ENCODE peak calls at places on chromosomes 6 and 20, in ten cellular contexts. B is HCT116; Y is CD4-positive, alpha-beta memory T cell; G is stimulated activated CD4-positive, alpha-beta T cell treated with anti-CD3 and anti-CD28 coated beads, Interleukin-12 subunit alpha, Interleukin-12 subunit beta, amount 100 ng/mL, for 4 hours; K is left cardiac atrium; V is NB4; H is transverse colon; J is hepatic stellate cell; M is upper lobe of right lung; O is iPS-NIHi11. E is an unnamed sample.

GRCh38 chr20:61056627-61057312 is 195.3 kb upstream of the CDH4 start:
- DNase-seq in B (no peak), Y (no peak), G (no peak), K (no peak), V (no peak), H (no peak), J (no peak), M (no peak), O (no peak), E (no peak)

GRCh38 chr6:147126618-147127022 is 77.6 kb upstream of the STXBP5 start:
- DNase-seq in B (no peak), Y (no peak), G (no peak), K (no peak), V (no peak), H (no peak), J (no peak), M (no peak), O (no peak), E (no peak)

GRCh38 chr6:6927437-6928361 is 180.1 kb upstream of the RREB1 start:
- DNase-seq in B (no peak), Y (no peak), G (no peak), K (peak; percentile 41), V (peak; percentile 93), H (no peak), J (no peak), M (peak; percentile 78), O (peak; percentile 47), E (no peak)

GRCh38 chr20:43942661-43943285 is 28.1 kb downstream of the TOX2 start:
- DNase-seq in B (peak; percentile 21), Y (peak; percentile 46), G (no peak), K (no peak), V (peak; percentile 90), H (no peak), J (peak; percentile 83), M (no peak), O (no peak), E (no peak)

GRCh38 chr6:20564777-20565176 is 30.5 kb downstream of the CDKAL1 start:
- DNase-seq in B (no peak), Y (no peak), G (no peak), K (no peak), V (peak; percentile 41), H (no peak), J (no peak), M (no peak), O (no peak), E (no peak)

GRCh38 chr20:50467618-50468373 is 42.4 kb upstream of the PTPN1 start:
- DNase-seq in B (peak; percentile 73), Y (peak; percentile 39), G (peak; percentile 12), K (peak; percentile 44), V (peak; percentile 55), H (no peak), J (peak; percentile 66), M (no peak), O (peak; percentile 67), E (peak; percentile 65)

GRCh38 chr20:32010666-32011065 is 428 bp downstream of the CCM2L start:
- DNase-seq in B (no peak), Y (no peak), G (no peak), K (no peak), V (no peak), H (no peak), J (no peak), M (no peak), O (no peak), E (no peak)

GRCh38 chr6:130647221-130647620 is 180.0 kb upstream of the SMLR1 start:
- DNase-seq in B (no peak), Y (no peak), G (no peak), K (no peak), V (no peak), H (no peak), J (no peak), M (no peak), O (no peak), E (no peak)

GRCh38 chr6:156021746-156022396 is 566.2 kb upstream of the NOX3 start:
- DNase-seq in B (no peak), Y (no peak), G (no peak), K (no peak), V (no peak), H (no peak), J (no peak), M (no peak), O (no peak), E (no peak)

GRCh38 chr20:5570442-5570841 is 179.8 kb upstream of the SHLD1 start:
- DNase-seq in B (no peak), Y (no peak), G (no peak), K (no peak), V (no peak), H (no peak), J (no peak), M (no peak), O (no peak), E (no peak)

GRCh38 chr6:48236375-48236774 is 125.4 kb upstream of the PTCHD4 start:
- DNase-seq in B (no peak), Y (no peak), G (no peak), K (no peak), V (no peak), H (no peak), J (no peak), M (no peak), O (no peak), E (no peak)

GRCh38 chr6:152206072-152206818 is 398.8 kb downstream of the ESR1 start:
- DNase-seq in B (peak; percentile 13), Y (peak; percentile 33), G (peak; percentile 46), K (peak; percentile 27), V (peak; percentile 55), H (peak; percentile 45), J (no peak), M (no peak), O (peak; percentile 47), E (peak; percentile 48)

GRCh38 chr6:26379236-26380139 is 3.4 kb upstream of the BTN2A2 start:
- DNase-seq in B (no peak), Y (no peak), G (no peak), K (no peak), V (no peak), H (no peak), J (no peak), M (no peak), O (no peak), E (no peak)

GRCh38 chr6:30646450-30647038 is 389 bp upstream of the C6orf136 start:
- DNase-seq in B (no peak), Y (no peak), G (peak; percentile 90), K (peak; percentile 96), V (no peak), H (peak; percentile 96), J (peak; percentile 99), M (no peak), O (peak; percentile 36), E (peak; percentile 27)

E was measured in HEK293T.